ENCODE peak calls at places on chromosome 11, in four cellular contexts. J is CD8-positive, alpha-beta T cell; G is heart right ventricle; F is astrocyte. P is an unnamed sample.
A peak's percentile ranks its signal among the peaks of the same experiment; 100 is the strongest.

GRCh38 chr11:114163830-114164401 is 104.4 kb downstream of the ZBTB16 start:
- DNase-seq in J (no peak), G (no peak), F (no peak), P (no peak)

GRCh38 chr11:8222820-8223512 is 40.7 kb downstream of the LMO1 start:
- DNase-seq in J (no peak), G (no peak), F (no peak), P (no peak)

GRCh38 chr11:47389577-47390072 is 11.3 kb upstream of the SPI1 start:
- DNase-seq in J (no peak), G (no peak), F (no peak), P (no peak)

GRCh38 chr11:129643031-129643721 is 172.5 kb upstream of the TMEM45B start:
- DNase-seq in J (no peak), G (no peak), F (peak; percentile 57), P (no peak)

GRCh38 chr11:1864831-1865665 is 12.2 kb downstream of the LSP1 start:
- DNase-seq in J (peak; percentile 16), G (peak; percentile 61), F (no peak), P (no peak)

GRCh38 chr11:114017723-114018122 is 41.8 kb upstream of the ZBTB16 start:
- DNase-seq in J (no peak), G (no peak), F (no peak), P (no peak)

GRCh38 chr11:67647471-67647870 is 3.1 kb downstream of the ACY3 start:
- DNase-seq in J (no peak), G (no peak), F (no peak), P (no peak)

GRCh38 chr11:18492888-18493287 is 33.9 kb downstream of the TSG101 start:
- DNase-seq in J (no peak), G (no peak), F (no peak), P (no peak)

GRCh38 chr11:72864692-72865655 is 50.8 kb downstream of the ATG16L2 start:
- DNase-seq in J (no peak), G (no peak), F (peak; percentile 72), P (no peak)

GRCh38 chr11:119694334-119694733 is 34.7 kb downstream of the NECTIN1 start:
- DNase-seq in J (no peak), G (no peak), F (peak; percentile 36), P (no peak)

GRCh38 chr11:110000045-110000502 is 93.1 kb upstream of the ZC3H12C start:
- DNase-seq in J (no peak), G (no peak), F (peak; percentile 99), P (no peak)

DNA sequence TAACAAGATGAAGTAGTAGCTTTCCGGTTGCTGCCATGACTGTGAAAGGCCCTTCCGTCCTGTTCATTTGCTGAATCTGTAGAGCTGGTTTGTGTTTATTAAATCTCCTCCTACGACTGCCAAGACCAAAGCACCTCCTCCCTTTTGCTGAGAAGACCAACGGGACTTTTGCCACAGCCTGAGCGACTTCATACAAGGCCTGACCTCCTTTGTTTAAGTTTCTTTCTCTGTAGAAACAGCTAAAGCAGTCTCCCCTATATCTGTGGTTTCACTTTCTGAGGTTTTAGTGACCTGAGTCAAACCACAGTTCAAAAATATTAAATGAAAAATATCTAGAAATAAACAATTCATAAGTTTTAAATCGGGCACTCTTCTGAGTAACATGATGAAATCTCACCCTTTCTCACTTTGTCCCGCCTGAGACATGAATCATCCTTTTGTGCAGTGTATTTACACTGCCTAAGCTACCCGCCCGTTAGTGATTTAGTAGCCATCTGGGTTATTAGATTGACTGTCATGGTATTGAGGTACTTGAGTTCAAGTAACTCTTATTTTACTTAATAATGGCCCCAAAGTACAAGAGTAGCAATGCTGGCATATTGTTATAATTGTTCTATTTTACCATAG is 119.1 kb upstream of the LRRC4C start:
- DNase-seq in J (no peak), G (no peak), F (peak; percentile 78), P (no peak)
- H3K4me1 ChIP-seq in J (no peaks in the 10 kb centered on the region), G (no peaks in the 10 kb centered on the region), F (no peaks in the 10 kb centered on the region), P (no peaks in the 10 kb centered on the region)

GRCh38 chr11:44728491-44728910 is 1.7 kb downstream of the TSPAN18 start:
- DNase-seq in J (no peak), G (no peak), F (no peak), P (no peak)
- H3K27ac ChIP-seq in J (no peak overlapping the region), G (peak overlapping the region; percentile 94), F (no peak overlapping the region), P (no peak overlapping the region)

DNA sequence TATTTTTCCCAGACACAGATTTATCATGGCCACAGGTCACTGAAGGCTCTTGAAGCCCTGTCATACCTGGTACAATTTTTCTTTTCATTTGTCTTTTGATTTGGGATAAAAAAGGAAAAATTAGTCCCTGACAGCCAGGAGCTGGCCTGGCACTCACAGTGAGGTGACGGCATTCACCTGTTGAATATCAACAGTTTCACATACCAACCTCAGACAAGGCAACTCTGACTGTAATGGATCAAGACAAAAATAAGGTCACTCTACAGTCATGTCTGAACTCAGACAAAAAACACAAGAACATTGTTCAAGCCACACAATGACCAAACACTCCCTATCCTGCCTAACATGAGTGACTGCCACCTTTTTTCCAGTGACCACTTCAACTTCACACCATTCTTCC is 392.9 kb downstream of the TENM4 start:
- DNase-seq in J (no peak), G (no peak), F (no peak), P (no peak)
- H3K4me1 ChIP-seq in J (no peaks in the 10 kb centered on the region), G (peaks cover 5% of the 10 kb centered on the region), F (peaks cover 6% of the 10 kb centered on the region), P (no peaks in the 10 kb centered on the region)

DNA sequence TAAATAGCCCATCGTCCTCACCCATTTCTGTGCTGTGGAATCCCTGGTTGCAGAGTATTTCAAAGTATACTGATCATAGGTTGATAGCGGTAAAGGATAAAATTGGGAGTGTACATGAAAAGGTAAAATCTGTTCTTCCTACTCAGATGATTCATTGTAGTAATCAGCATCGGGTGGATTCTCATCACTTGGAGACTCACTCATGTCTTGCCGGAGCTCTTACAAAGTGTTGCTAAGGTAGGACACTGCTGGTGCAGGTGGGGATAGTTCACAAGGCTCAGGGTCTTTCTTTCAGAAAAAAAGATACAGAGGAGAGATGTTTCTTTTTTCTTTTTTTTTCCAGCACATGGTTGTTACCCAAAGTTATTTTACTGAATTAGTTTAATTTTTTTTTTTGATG is 84.8 kb downstream of the MTNR1B start:
- DNase-seq in J (no peak), G (no peak), F (no peak), P (no peak)
- H3K27ac ChIP-seq in J (no peak overlapping the region), G (no peak overlapping the region), F (peak overlapping the region; percentile 28), P (no peak overlapping the region)

DNA sequence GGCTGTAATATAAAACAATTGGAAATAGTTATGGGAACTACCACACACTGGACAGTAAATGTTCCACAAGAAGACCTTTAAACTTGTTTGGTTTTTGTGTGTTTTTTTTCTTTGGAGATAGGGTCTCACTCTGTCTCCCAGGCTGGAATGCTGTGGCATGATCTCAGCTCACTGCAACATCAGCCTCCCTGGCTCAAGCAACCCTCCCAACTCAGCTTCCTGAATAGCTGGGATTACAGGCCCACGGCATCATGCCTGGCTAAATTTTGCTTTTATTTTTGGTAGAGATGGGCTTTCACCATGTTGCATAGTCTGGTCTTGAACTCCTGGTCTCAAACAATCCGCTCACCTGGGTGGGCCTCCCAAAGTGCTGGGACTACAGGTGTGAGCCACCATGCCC is 121.0 kb downstream of the MPPED2 start:
- DNase-seq in J (no peak), G (no peak), F (no peak), P (no peak)
- H3K4me1 ChIP-seq in J (no peaks in the 10 kb centered on the region), G (peaks cover 52% of the 10 kb centered on the region), F (no peaks in the 10 kb centered on the region), P (no peaks in the 10 kb centered on the region)

GRCh38 chr11:70007796-70008195 is 70.3 kb upstream of the ANO1 start:
- DNase-seq in J (no peak), G (no peak), F (peak; percentile 58), P (no peak)
- H3K27ac ChIP-seq in J (no peak overlapping the region), G (no peak overlapping the region), F (no peak overlapping the region), P (no peak overlapping the region)